ENCODE peak calls at places on chromosomes 16 and 17, in four cellular contexts. S, C, Z and X are unnamed samples.

GRCh38 chr17:16463341-16464000 is 28.5 kb downstream of the LRRC75A start:
- DNase-seq in S (no peak), C (no peak), Z (no peak), X (no peak)

GRCh38 chr16:57509231-57509923 is 23.1 kb upstream of the DOK4 start:
- DNase-seq in C (no peak), Z (no peak), S (no peak), X (peak)

GRCh38 chr17:45043268-45043681 is 8.2 kb downstream of the DCAKD start:
- DNase-seq in S (no peak), Z (no peak), C (no peak), X (no peak)

GRCh38 chr16:15961060-15961511 is 11.7 kb downstream of the ABCC1 start:
- DNase-seq in Z (no peak), S (no peak), C (no peak), X (no peak)

GRCh38 chr16:16960785-16961184 is 510.0 kb downstream of the XYLT1 start:
- DNase-seq in S (no peak), Z (no peak), C (no peak), X (no peak)

GRCh38 chr16:77327717-77328116 is 107.1 kb downstream of the ADAMTS18 start:
- DNase-seq in Z (no peak), S (no peak), C (no peak), X (no peak)

GRCh38 chr16:9197957-9198661 is 106.7 kb downstream of the HAPSTR1 start:
- DNase-seq in S (no peak), Z (no peak), C (no peak), X (peak)

GRCh38 chr16:30977502-30977901 is 7.5 kb upstream of the HSD3B7 start:
- DNase-seq in C (no peak), S (no peak), Z (no peak), X (no peak)

GRCh38 chr16:78444-79145 is 570 bp downstream of the MPG start:
- DNase-seq in Z (no peak), C (no peak), S (no peak), X (no peak)

GRCh38 chr16:9099131-9099625 is 7.7 kb downstream of the HAPSTR1 start:
- DNase-seq in Z (no peak), S (no peak), C (no peak), X (peak)

GRCh38 chr16:30581462-30581861 is 4.0 kb downstream of the ZNF785 start:
- DNase-seq in C (no peak), Z (no peak), S (no peak), X (no peak)

GRCh38 chr17:20267459-20267842 is 199.9 kb downstream of the LGALS9B start:
- DNase-seq in C (no peak), Z (no peak), S (peak), X (no peak)

GRCh38 chr17:13671771-13672170 is 70.0 kb upstream of the HS3ST3A1 start:
- DNase-seq in C (no peak), Z (no peak), S (no peak), X (peak)

GRCh38 chr16:11632455-11632921 is 35.8 kb upstream of the SNN start:
- DNase-seq in S (no peak), C (peak), Z (no peak), X (peak)

GRCh38 chr17:81821603-81822311 is 11.3 kb downstream of the MCRIP1 start:
- DNase-seq in C (no peak), S (no peak), Z (peak), X (peak)

GRCh38 chr17:3015890-3016289 is 47.5 kb downstream of the OR1D5 start:
- DNase-seq in S (no peak), C (no peak), Z (no peak), X (peak)

GRCh38 chr16:65875362-65876199 is 490.9 kb upstream of the CDH5 start:
- DNase-seq in C (no peak), S (no peak), Z (no peak), X (no peak)

GRCh38 chr17:75767881-75768280 is 2.9 kb upstream of the GALK1 start:
- DNase-seq in S (no peak), Z (no peak), C (no peak), X (peak)

GRCh38 chr16:78566397-78567073 is 467.1 kb downstream of the WWOX start:
- DNase-seq in C (no peak), S (no peak), Z (no peak), X (no peak)